ENCODE peak calls at places on chromosomes 2 and 18, in five cellular contexts. O, M, B, E and S are unnamed samples.

GRCh38 chr2:200320991-200321390 is 14.5 kb downstream of the SPATS2L start:
- DNase-seq in E (no peak), B (no peak), M (no peak), O (no peak), S (no peak)

GRCh38 chr2:8132371-8132831 is 549.5 kb upstream of the ID2 start:
- DNase-seq in M (no peak), O (no peak), B (no peak), E (no peak), S (no peak)

GRCh38 chr18:57697434-57697833 is 75.8 kb upstream of the NARS1 start:
- DNase-seq in E (no peak), B (no peak), O (peak; percentile 16), M (no peak), S (no peak)

GRCh38 chr2:113275556-113276215 is 3.0 kb downstream of the PAX8 start:
- DNase-seq in M (no peak), E (no peak), O (no peak), B (no peak), S (no peak)

GRCh38 chr2:43798300-43798699 is 24.5 kb downstream of the DYNC2LI1 start:
- DNase-seq in E (no peak), B (no peak), O (no peak), M (peak; percentile 10), S (no peak)

GRCh38 chr2:113078350-113078839 is 10.6 kb downstream of the IL1F10 start:
- DNase-seq in B (no peak), E (no peak), O (no peak), M (no peak), S (peak; percentile 64)

GRCh38 chr2:183269956-183270355 is 145.7 kb downstream of the NUP35 start:
- DNase-seq in O (no peak), B (no peak), M (peak; percentile 42), E (no peak), S (no peak)

GRCh38 chr2:20626698-20627471 is 24.0 kb downstream of the HS1BP3 start:
- DNase-seq in E (peak; percentile 33), O (no peak), M (no peak), B (no peak), S (no peak)

GRCh38 chr2:54957321-54957999 is 92.8 kb downstream of the RTN4 start:
- DNase-seq in O (no peak), B (no peak), E (no peak), M (no peak), S (no peak)

GRCh38 chr2:23760746-23761145 is 166.2 kb downstream of the ATAD2B start:
- DNase-seq in B (no peak), O (peak; percentile 41), E (no peak), M (peak; percentile 78), S (no peak)

GRCh38 chr2:190023860-190024259 is 38.7 kb downstream of the MSTN start:
- DNase-seq in O (peak; percentile 66), B (peak; percentile 63), M (peak; percentile 63), E (no peak), S (no peak)

GRCh38 chr2:188725981-188726380 is 248.2 kb upstream of the COL3A1 start:
- DNase-seq in E (no peak), O (no peak), B (no peak), M (peak; percentile 81), S (no peak)

GRCh38 chr2:202104286-202104870 is 31.3 kb downstream of the KIAA2012 start:
- DNase-seq in O (peak; percentile 65), B (peak; percentile 47), M (peak; percentile 84), E (no peak), S (peak; percentile 63)

GRCh38 chr2:236682651-236683422 is 113.2 kb downstream of the ACKR3 start:
- DNase-seq in M (peak; percentile 35), B (no peak), O (no peak), E (no peak), S (peak; percentile 22)

GRCh38 chr2:145687445-145688104 is 1167.7 kb upstream of the ZEB2 start:
- DNase-seq in E (no peak), B (no peak), M (peak; percentile 66), O (no peak), S (no peak)

GRCh38 chr18:10563886-10564285 is 38.1 kb downstream of the NAPG start:
- DNase-seq in M (no peak), E (no peak), B (no peak), O (no peak), S (peak; percentile 31)

GRCh38 chr2:42386684-42387083 is 25.7 kb upstream of the COX7A2L start:
- DNase-seq in E (no peak), M (peak; percentile 4), O (no peak), B (no peak), S (no peak)

GRCh38 chr2:223560704-223561435 is 41.3 kb downstream of the SCG2 start:
- DNase-seq in O (no peak), B (no peak), E (no peak), M (no peak), S (no peak)

GRCh38 chr2:38709515-38710194 is 41.5 kb downstream of the SRSF7 start:
- DNase-seq in M (no peak), O (no peak), E (no peak), B (peak; percentile 82), S (no peak)

GRCh38 chr18:22558945-22559385 is 141.2 kb upstream of the CTAGE1 start:
- DNase-seq in M (peak; percentile 86), O (peak; percentile 89), E (peak; percentile 54), B (no peak), S (peak; percentile 66)

GRCh38 chr2:159094173-159094737 is 125.8 kb downstream of the TANC1 start:
- DNase-seq in E (peak; percentile 80), B (no peak), O (peak; percentile 20), M (peak; percentile 93), S (peak; percentile 89)

GRCh38 chr2:47126783-47127182 is 28.3 kb downstream of the STPG4 start:
- DNase-seq in O (no peak), E (no peak), M (no peak), B (no peak), S (no peak)

GRCh38 chr2:20596973-20597867 is 53.7 kb downstream of the HS1BP3 start:
- DNase-seq in B (no peak), M (peak; percentile 79), E (no peak), O (peak; percentile 64), S (peak; percentile 67)

GRCh38 chr2:45342-46130 is 769 bp downstream of the FAM110C start:
- DNase-seq in E (no peak), M (no peak), B (no peak), O (peak; percentile 26), S (no peak)

GRCh38 chr18:70132999-70133398 is 72.5 kb downstream of the RTTN start:
- DNase-seq in O (peak; percentile 8), B (no peak), M (peak; percentile 67), E (no peak), S (peak; percentile 71)

GRCh38 chr2:39511786-39512433 is 74.8 kb upstream of the MAP4K3 start:
- DNase-seq in B (peak; percentile 5), O (no peak), M (no peak), E (no peak), S (peak; percentile 8)

GRCh38 chr2:236464140-236464539 is 105.5 kb upstream of the ACKR3 start:
- DNase-seq in O (no peak), E (no peak), M (no peak), B (no peak), S (no peak)

GRCh38 chr18:62556397-62556796 is 33.6 kb downstream of the ZCCHC2 start:
- DNase-seq in B (no peak), O (no peak), E (no peak), M (no peak), S (no peak)
- H3K36me3 ChIP-seq in B (no peaks in the 10 kb centered on the region), O (peaks cover 4% of the 10 kb centered on the region), E (peaks cover 10% of the 10 kb centered on the region), M (peaks cover 36% of the 10 kb centered on the region), S (peaks cover 10% of the 10 kb centered on the region)

DNA sequence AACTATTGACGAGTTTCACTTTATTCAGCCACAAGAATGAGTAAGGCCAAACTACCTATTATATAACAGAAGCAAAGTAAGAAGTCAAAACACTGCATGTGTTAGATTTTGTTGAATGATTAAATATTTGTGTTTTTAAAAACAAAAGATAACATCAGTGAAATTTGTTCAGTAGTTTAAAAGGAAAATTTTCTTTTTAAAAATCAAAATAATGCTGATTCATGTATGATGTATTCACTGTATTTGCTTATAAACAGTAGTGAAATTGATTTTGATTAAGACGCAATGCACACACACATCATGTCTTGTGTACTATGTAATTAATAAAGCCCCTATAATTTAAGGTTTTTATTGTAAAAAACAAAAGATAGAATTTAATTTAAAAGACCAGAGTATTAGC is 73.6 kb upstream of the PSMD14 start:
- DNase-seq in E (no peak), B (no peak), M (no peak), O (no peak), S (no peak)
- H3K4me3 ChIP-seq in E (no peak overlapping the region), B (no peak overlapping the region), M (no peak overlapping the region), O (no peak overlapping the region), S (no peak overlapping the region)

DNA sequence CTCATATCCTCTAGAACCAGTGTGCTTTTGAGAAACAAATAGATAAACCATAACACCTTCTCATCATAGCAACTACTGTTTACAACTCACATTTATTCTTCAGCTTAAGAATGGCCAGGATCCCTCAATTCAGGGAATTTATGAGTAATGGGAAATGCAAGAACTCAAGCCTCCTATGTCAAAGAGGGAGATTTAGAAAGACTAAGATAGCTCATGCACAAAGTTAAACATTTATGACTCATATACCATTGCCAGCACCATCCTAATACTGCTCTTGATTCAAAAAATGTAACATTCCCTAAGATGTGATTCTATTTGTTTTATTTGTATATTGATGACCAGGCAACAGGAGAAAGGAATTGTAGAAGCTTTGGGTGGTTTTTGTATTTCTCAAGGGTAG is 172.8 kb downstream of the CYP26B1 start:
- DNase-seq in E (no peak), M (peak; percentile 64), B (no peak), O (no peak), S (no peak)
- H3K36me3 ChIP-seq in E (no peaks in the 10 kb centered on the region), M (no peaks in the 10 kb centered on the region), B (no peaks in the 10 kb centered on the region), O (no peaks in the 10 kb centered on the region), S (no peaks in the 10 kb centered on the region)

DNA sequence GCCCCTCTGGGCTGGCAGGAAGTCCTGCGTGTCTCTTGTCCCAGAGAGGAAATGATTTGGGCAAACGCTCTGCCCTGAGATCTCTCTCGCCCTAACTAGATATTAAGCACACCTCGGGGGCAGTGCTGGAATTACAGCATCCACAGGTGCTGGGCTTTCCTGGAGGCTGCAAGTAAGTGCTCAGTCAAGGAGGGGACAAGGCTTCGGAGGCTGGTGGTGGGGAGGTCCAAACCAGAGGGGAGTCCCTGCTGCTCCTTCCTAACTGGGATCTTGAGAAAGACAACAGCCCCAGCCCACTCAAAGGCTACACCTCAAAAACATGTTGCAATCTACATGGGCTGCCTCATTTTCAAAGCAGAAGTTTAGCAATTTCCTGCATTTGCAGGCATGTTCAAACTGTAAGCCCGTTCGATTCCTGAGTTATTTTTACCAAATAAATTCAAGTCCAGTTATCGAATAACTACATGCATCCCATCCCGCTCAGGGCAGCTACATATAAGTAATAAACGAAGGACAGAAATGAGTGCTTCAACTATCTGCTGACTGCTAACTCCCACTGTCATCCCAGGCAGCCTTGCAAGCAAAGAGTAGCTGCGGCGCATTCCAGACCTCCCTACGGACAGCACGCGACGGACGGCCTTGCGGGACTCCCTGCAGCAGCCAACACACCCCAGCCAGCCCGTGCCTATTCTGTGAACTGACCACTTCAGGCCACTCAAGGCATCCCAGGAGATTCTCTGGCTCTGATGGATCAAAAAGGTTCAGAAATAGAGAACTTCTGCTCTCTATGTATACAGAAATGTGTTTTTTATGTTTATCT is 27.5 kb downstream of the ZNF516 start:
- DNase-seq in E (no peak), O (no peak), M (peak; percentile 70), B (no peak), S (no peak)
- H3K4me3 ChIP-seq in E (no peak overlapping the region), O (no peak overlapping the region), M (no peak overlapping the region), B (no peak overlapping the region), S (no peak overlapping the region)

DNA sequence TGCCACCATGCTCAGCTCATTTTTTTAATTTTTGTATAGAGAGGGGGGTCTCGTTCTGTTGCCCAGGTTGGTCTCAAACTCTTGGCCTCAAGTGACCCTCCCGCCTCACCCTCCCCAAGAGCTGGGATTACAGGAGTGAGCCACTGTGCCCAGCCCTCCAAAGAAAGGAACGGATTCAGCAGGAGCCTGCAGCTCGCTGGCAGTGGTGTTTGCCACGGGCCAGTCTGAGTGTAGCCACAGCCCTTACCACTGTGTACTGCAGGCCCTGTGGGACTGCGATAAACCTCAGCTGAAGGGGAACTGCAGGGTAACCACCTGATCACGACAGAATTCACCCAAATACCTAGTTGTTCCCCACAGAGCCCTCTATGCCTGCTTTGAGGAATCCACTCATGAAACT is 6.8 kb downstream of the COPS9 start:
- DNase-seq in E (no peak), M (no peak), B (no peak), O (no peak), S (no peak)
- H3K36me3 ChIP-seq in E (peaks cover 6% of the 10 kb centered on the region), M (peaks cover 23% of the 10 kb centered on the region), B (no peaks in the 10 kb centered on the region), O (no peaks in the 10 kb centered on the region), S (peaks cover 28% of the 10 kb centered on the region)